ENCODE peak calls at places on chromosome 1, in eight cellular contexts. D, Z, S, U, N, A, J and F are unnamed samples.

GRCh38 chr1:53592521-53592982 is 133.4 kb downstream of the DMRTB1 start:
- DNase-seq in D (peak), Z (no peak), S (no peak), U (no peak), N (no peak), A (no peak), J (peak), F (no peak)

GRCh38 chr1:66003690-66004089 is 211.0 kb downstream of the PDE4B start:
- DNase-seq in D (no peak), Z (no peak), S (no peak), U (no peak), N (no peak), A (no peak), J (no peak), F (no peak)

GRCh38 chr1:218394989-218395388 is 49.9 kb downstream of the TGFB2 start:
- DNase-seq in D (no peak), Z (no peak), S (no peak), U (no peak), N (no peak), A (no peak), J (no peak), F (no peak)

GRCh38 chr1:109201123-109201703 is 12.5 kb upstream of the SARS1 start:
- DNase-seq in D (no peak), Z (no peak), S (peak), U (peak), N (no peak), A (peak), J (peak), F (no peak)

GRCh38 chr1:223759273-223759672 is 46.9 kb downstream of the CAPN2 start:
- DNase-seq in D (no peak), Z (no peak), S (no peak), U (no peak), N (no peak), A (no peak), J (no peak), F (no peak)

GRCh38 chr1:58773406-58773840 is 10.4 kb downstream of the JUN start:
- DNase-seq in D (no peak), Z (no peak), S (no peak), U (no peak), N (peak), A (peak), J (peak), F (no peak)

GRCh38 chr1:175725684-175726083 is 17.7 kb downstream of the TNR start:
- DNase-seq in D (no peak), Z (no peak), S (no peak), U (no peak), N (no peak), A (no peak), J (peak), F (no peak)

GRCh38 chr1:212595229-212595628 is 13.3 kb upstream of the ATF3 start:
- DNase-seq in D (no peak), Z (no peak), S (no peak), U (no peak), N (no peak), A (no peak), J (no peak), F (no peak)

GRCh38 chr1:63205776-63206175 is 116.6 kb upstream of the FOXD3 start:
- DNase-seq in D (no peak), Z (no peak), S (no peak), U (no peak), N (no peak), A (no peak), J (no peak), F (no peak)

GRCh38 chr1:22915816-22916468 is 56.7 kb downstream of the LACTBL1 start:
- DNase-seq in D (no peak), Z (no peak), S (no peak), U (no peak), N (no peak), A (no peak), J (no peak), F (no peak)